ENCODE peak calls at places on chromosomes 3 and 15, in five cellular contexts. M is coronary artery; L is CD8-positive, alpha-beta T cell; N is aorta; B is CD8-positive, alpha-beta memory T cell. R is an unnamed sample.
A peak's percentile ranks its signal among the peaks of the same experiment; 100 is the strongest.

GRCh38 chr15:40412095-40412759 is 6.6 kb downstream of the IVD start:
- DNase-seq in L (no peak), N (no peak), B (no peak), M (no peak), R (peak; percentile 44)

GRCh38 chr3:63818282-63819150 is 583 bp upstream of the C3orf49 start:
- DNase-seq in N (peak; percentile 53), L (peak; percentile 65), M (no peak), B (peak; percentile 26), R (no peak)

GRCh38 chr15:57861039-57861638 is 154.6 kb downstream of the POLR2M start:
- DNase-seq in N (no peak), M (no peak), L (peak; percentile 17), B (no peak), R (no peak)

GRCh38 chr3:25090869-25091453 is 337.1 kb upstream of the RARB start:
- DNase-seq in N (no peak), L (no peak), B (no peak), M (no peak), R (no peak)

GRCh38 chr15:74378853-74379252 is 11.4 kb upstream of the CYP11A1 start:
- DNase-seq in N (no peak), B (no peak), L (no peak), M (no peak), R (peak; percentile 58)

GRCh38 chr3:141875893-141876380 is 506 bp upstream of the ATP1B3 start:
- DNase-seq in B (peak; percentile 70), N (peak; percentile 80), M (peak; percentile 83), L (peak; percentile 73), R (no peak)

GRCh38 chr3:62500556-62501294 is 127.4 kb upstream of the FEZF2 start:
- DNase-seq in N (no peak), M (no peak), L (no peak), B (no peak), R (no peak)

GRCh38 chr15:74613953-74614743 is 1.5 kb upstream of the CLK3 start:
- DNase-seq in M (no peak), L (no peak), N (no peak), B (no peak), R (no peak)

GRCh38 chr15:91465086-91465485 is 365.0 kb downstream of the SV2B start:
- DNase-seq in M (no peak), N (no peak), L (no peak), B (no peak), R (no peak)

DNA sequence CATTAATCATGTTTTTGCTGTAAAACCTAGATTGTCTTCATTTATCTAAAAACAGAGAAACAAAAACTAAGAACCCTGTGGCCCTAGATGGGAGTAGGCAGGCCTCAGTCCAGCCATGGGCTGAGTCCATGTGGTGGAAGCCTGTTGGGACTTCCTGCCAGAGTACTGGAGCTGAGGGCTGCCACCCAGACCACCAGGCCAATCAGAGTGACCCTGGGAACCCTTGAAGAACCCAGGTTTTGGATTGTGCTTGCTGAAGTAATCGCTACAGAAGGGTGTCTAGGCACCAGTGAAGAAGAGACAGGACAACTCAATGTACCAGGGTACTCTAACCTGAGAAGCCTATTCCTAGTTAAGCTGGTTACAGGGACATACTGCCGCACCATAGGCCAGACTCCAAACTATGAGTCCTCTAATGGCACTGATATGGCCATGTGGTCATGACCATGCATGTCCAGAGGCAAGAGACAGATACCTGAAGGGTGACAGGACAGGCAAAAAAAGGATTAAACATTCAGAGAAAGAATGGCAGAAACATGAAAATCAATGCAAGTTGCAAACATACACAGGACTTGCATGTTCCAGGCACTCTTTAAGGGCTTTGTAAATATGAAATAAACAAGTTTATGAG is 12.9 kb downstream of the CSRNP1 start:
- DNase-seq in M (no peak), L (no peak), B (no peak), N (no peak), R (no peak)
- H3K27ac ChIP-seq in M (peak overlapping the region; percentile 12), L (no peak overlapping the region), B (no peak overlapping the region), N (no peak overlapping the region), R (peak overlapping the region; percentile 92)

DNA sequence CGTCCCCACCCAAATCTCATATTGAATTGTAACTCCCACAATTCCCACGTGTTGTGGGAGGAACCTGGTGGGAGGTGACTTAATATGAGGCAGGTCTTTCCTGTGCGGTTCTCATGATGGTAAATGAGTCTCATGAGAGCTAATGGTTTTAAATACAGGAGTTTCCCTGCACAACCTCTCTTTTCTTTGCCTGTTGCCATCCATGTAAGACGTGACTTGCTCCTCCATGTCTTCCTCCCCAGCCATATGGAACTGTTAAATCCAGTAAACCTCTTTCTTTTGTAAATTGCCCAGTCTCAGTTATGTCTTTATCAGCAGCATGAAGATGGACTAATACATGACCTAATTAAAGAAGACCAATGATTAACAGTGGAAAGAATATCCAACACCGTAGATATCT is 56.6 kb downstream of the SSR3 start:
- DNase-seq in N (no peak), M (no peak), L (no peak), B (no peak), R (no peak)
- H3K27ac ChIP-seq in N (no peak overlapping the region), M (no peak overlapping the region), L (no peak overlapping the region), B (no peak overlapping the region), R (no peak overlapping the region)

DNA sequence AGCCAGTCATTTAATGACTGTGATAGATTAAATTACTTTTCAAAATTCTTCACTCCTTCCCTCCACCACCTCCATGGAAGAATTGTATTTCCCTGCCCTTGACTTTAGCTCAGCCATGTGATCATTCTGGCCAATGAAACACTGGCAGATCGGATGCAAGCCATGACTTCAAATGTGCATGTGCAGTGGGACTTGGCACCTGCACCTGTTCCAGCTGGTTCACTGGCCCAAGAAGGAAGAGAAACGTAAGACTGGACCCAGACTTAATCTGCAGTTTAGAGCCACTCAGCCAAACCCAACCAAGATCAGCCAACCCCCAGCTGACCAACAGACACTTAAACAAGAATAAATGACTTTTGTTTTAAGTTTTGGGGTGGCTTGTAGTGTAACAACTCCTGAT is 11.8 kb downstream of the DPH3 start:
- DNase-seq in B (no peak), M (no peak), L (no peak), N (no peak), R (no peak)
- H3K27ac ChIP-seq in B (no peak overlapping the region), M (no peak overlapping the region), L (no peak overlapping the region), N (no peak overlapping the region), R (no peak overlapping the region)

GRCh38 chr3:138863776-138864113 is 29.0 kb upstream of the PIK3CB start:
- DNase-seq in L (no peak), B (no peak), M (no peak), N (no peak), R (no peak)

GRCh38 chr3:138867996-138868395 is 33.3 kb upstream of the PIK3CB start:
- DNase-seq in B (no peak), L (no peak), N (no peak), M (no peak), R (no peak)

GRCh38 chr3:138861755-138862333 is 27.1 kb upstream of the PIK3CB start:
- DNase-seq in M (no peak), N (no peak), L (no peak), B (no peak), R (no peak)

GRCh38 chr3:138862531-138862923 is 27.8 kb upstream of the PIK3CB start:
- DNase-seq in B (no peak), N (no peak), M (no peak), L (no peak), R (no peak)

GRCh38 chr3:138862924-138863775 is 28.4 kb upstream of the PIK3CB start:
- DNase-seq in N (no peak), L (no peak), B (no peak), M (no peak), R (peak; percentile 37)
- H3K27ac ChIP-seq in N (no peak overlapping the region), L (no peak overlapping the region), B (peak overlapping the region; percentile 67), M (no peak overlapping the region), R (peak overlapping the region; percentile 86)

DNA sequence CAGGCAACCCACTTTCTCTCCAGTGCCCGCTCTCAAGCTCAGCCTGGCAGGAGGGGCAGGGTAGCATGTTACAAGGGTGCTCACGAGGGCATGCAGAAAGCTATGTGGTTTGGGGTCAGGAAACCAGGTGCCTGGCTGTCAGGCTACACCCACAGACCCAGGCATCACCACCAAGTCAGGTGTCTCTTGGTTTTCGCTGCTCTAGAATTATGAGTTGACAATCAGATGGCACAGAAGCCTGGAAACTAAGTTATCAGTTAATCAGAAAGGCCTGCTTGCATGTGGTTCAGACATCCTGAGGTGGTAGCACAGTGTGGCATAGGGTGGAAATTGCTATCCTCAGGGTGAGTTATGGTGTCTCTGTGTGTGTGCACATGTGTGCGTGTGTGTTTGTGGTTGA is 16.2 kb upstream of the CCR9 start:
- DNase-seq in L (peak; percentile 72), M (no peak), N (no peak), B (peak; percentile 57), R (no peak)
- H3K27ac ChIP-seq in L (no peak overlapping the region), M (no peak overlapping the region), N (no peak overlapping the region), B (no peak overlapping the region), R (no peak overlapping the region)

GRCh38 chr3:71520186-71521020 is 63.1 kb downstream of the FOXP1 start:
- DNase-seq in B (no peak), M (no peak), N (no peak), L (no peak), R (no peak)

GRCh38 chr3:71523628-71524027 is 59.9 kb downstream of the FOXP1 start:
- DNase-seq in N (no peak), L (no peak), M (no peak), B (no peak), R (no peak)

GRCh38 chr3:71521940-71522876 is 61.3 kb downstream of the FOXP1 start:
- DNase-seq in L (no peak), N (no peak), M (no peak), B (no peak), R (no peak)

GRCh38 chr3:71518089-71518488 is 65.4 kb downstream of the FOXP1 start:
- DNase-seq in M (no peak), N (no peak), L (no peak), B (no peak), R (no peak)

DNA sequence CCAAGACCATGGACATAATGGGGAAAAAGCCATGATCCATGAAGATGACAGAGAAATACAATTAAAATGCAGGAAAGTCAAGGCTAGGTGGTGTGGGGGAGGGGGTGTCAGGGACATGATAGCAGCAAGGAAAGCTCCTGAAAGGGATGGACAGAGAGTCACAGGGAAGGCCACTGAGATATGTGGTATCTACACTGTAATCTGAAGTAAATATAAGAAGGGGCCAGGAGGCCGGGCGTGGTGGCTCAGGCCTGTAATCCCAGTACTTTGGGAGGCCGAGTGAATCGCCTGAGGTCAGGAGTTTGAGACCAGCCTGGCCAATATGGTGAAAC is 62.5 kb downstream of the FOXP1 start:
- DNase-seq in M (no peak), B (no peak), N (no peak), L (no peak), R (no peak)
- H3K27ac ChIP-seq in M (no peak overlapping the region), B (no peak overlapping the region), N (no peak overlapping the region), L (no peak overlapping the region), R (no peak overlapping the region)

DNA sequence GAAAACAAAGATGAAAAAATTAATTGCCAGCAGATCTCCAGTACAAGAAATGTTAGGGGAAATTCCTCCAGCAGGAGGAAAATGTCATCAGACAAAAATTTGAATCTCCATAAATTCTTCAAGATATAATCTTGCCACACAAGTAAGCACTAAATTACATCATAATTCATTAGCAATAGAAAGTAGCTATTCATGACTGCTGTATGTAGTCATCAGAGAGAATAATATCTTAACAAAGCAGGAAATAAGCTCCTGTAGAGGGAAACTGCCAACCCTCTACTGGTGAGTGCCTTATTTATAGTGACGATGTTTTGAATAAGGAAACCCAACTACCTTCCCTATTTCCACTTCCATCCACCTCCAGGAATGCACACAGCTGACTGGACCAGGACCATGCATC is 15.8 kb upstream of the SLC27A2 start:
- DNase-seq in M (no peak), B (no peak), N (no peak), L (no peak), R (no peak)
- H3K27ac ChIP-seq in M (no peak overlapping the region), B (no peak overlapping the region), N (no peak overlapping the region), L (no peak overlapping the region), R (no peak overlapping the region)

R was measured in breast epithelium.